ENCODE peak calls at places on chromosomes 7 and 10, in ten cellular contexts. One of them, this sample, is unnamed.

GRCh38 chr7:26365077-26365896 is 73.6 kb downstream of the SNX10 start:
- DNase-seq in aorta: no peak
- DNase-seq in bronchial epithelial cell: peak
- DNase-seq in heart right ventricle: no peak
- DNase-seq in fibroblast of the aortic adventitia: peak
- DNase-seq in choroid plexus epithelial cell: peak
- DNase-seq in A549: peak
- DNase-seq in CD4-positive, alpha-beta memory T cell: peak
- DNase-seq in sigmoid colon: no peak
- DNase-seq in foreskin fibroblast: peak
- DNase-seq in this sample: peak

GRCh38 chr7:128874140-128875031 is 11.7 kb downstream of the ATP6V1F start:
- DNase-seq in fibroblast of the aortic adventitia: no peak
- DNase-seq in aorta: peak
- DNase-seq in A549: no peak
- DNase-seq in bronchial epithelial cell: no peak
- DNase-seq in choroid plexus epithelial cell: no peak
- DNase-seq in foreskin fibroblast: no peak
- DNase-seq in CD4-positive, alpha-beta memory T cell: no peak
- DNase-seq in sigmoid colon: no peak
- DNase-seq in heart right ventricle: no peak
- DNase-seq in this sample: no peak

GRCh38 chr10:132961-133898 is 2.0 kb upstream of the ZMYND11 start:
- DNase-seq in A549: no peak
- DNase-seq in choroid plexus epithelial cell: peak
- DNase-seq in fibroblast of the aortic adventitia: peak
- DNase-seq in sigmoid colon: no peak
- DNase-seq in foreskin fibroblast: peak
- DNase-seq in aorta: no peak
- DNase-seq in bronchial epithelial cell: peak
- DNase-seq in heart right ventricle: no peak
- DNase-seq in CD4-positive, alpha-beta memory T cell: no peak
- DNase-seq in this sample: no peak

GRCh38 chr10:21406595-21407218 is 118.8 kb downstream of the SKIDA1 start:
- DNase-seq in aorta: no peak
- DNase-seq in A549: no peak
- DNase-seq in sigmoid colon: no peak
- DNase-seq in CD4-positive, alpha-beta memory T cell: no peak
- DNase-seq in foreskin fibroblast: no peak
- DNase-seq in choroid plexus epithelial cell: peak
- DNase-seq in heart right ventricle: no peak
- DNase-seq in bronchial epithelial cell: peak
- DNase-seq in fibroblast of the aortic adventitia: peak
- DNase-seq in this sample: no peak

GRCh38 chr10:63720689-63721088 is 199.5 kb downstream of the REEP3 start:
- DNase-seq in bronchial epithelial cell: no peak
- DNase-seq in CD4-positive, alpha-beta memory T cell: no peak
- DNase-seq in choroid plexus epithelial cell: no peak
- DNase-seq in foreskin fibroblast: no peak
- DNase-seq in aorta: no peak
- DNase-seq in fibroblast of the aortic adventitia: no peak
- DNase-seq in A549: no peak
- DNase-seq in heart right ventricle: no peak
- DNase-seq in sigmoid colon: no peak
- DNase-seq in this sample: no peak

GRCh38 chr10:89810908-89811515 is 109.6 kb downstream of the KIF20B start:
- DNase-seq in CD4-positive, alpha-beta memory T cell: no peak
- DNase-seq in heart right ventricle: no peak
- DNase-seq in foreskin fibroblast: no peak
- DNase-seq in choroid plexus epithelial cell: no peak
- DNase-seq in A549: no peak
- DNase-seq in sigmoid colon: no peak
- DNase-seq in bronchial epithelial cell: no peak
- DNase-seq in fibroblast of the aortic adventitia: no peak
- DNase-seq in aorta: no peak
- DNase-seq in this sample: no peak

GRCh38 chr10:102644646-102645387 is 538 bp downstream of the TRIM8 start:
- DNase-seq in heart right ventricle: peak
- DNase-seq in fibroblast of the aortic adventitia: peak
- DNase-seq in aorta: peak
- DNase-seq in foreskin fibroblast: peak
- DNase-seq in CD4-positive, alpha-beta memory T cell: peak
- DNase-seq in choroid plexus epithelial cell: peak
- DNase-seq in sigmoid colon: peak
- DNase-seq in bronchial epithelial cell: peak
- DNase-seq in A549: peak
- DNase-seq in this sample: peak

GRCh38 chr10:34956756-34957155 is 133.4 kb downstream of the CUL2 start:
- DNase-seq in bronchial epithelial cell: no peak
- DNase-seq in choroid plexus epithelial cell: peak
- DNase-seq in sigmoid colon: no peak
- DNase-seq in A549: peak
- DNase-seq in heart right ventricle: no peak
- DNase-seq in aorta: no peak
- DNase-seq in foreskin fibroblast: no peak
- DNase-seq in fibroblast of the aortic adventitia: no peak
- DNase-seq in CD4-positive, alpha-beta memory T cell: no peak
- DNase-seq in this sample: no peak

GRCh38 chr7:102892631-102893278 is 20.0 kb upstream of the LRRC17 start:
- DNase-seq in sigmoid colon: no peak
- DNase-seq in aorta: no peak
- DNase-seq in CD4-positive, alpha-beta memory T cell: no peak
- DNase-seq in heart right ventricle: no peak
- DNase-seq in A549: no peak
- DNase-seq in fibroblast of the aortic adventitia: peak
- DNase-seq in choroid plexus epithelial cell: peak
- DNase-seq in foreskin fibroblast: no peak
- DNase-seq in bronchial epithelial cell: peak
- DNase-seq in this sample: no peak

GRCh38 chr7:43363429-43363894 is 219.4 kb upstream of the STK17A start:
- DNase-seq in sigmoid colon: no peak
- DNase-seq in aorta: no peak
- DNase-seq in foreskin fibroblast: no peak
- DNase-seq in bronchial epithelial cell: no peak
- DNase-seq in A549: no peak
- DNase-seq in heart right ventricle: no peak
- DNase-seq in CD4-positive, alpha-beta memory T cell: no peak
- DNase-seq in fibroblast of the aortic adventitia: no peak
- DNase-seq in choroid plexus epithelial cell: no peak
- DNase-seq in this sample: no peak

GRCh38 chr10:47046321-47047126 is 135.3 kb downstream of the PTPN20 start:
- DNase-seq in bronchial epithelial cell: no peak
- DNase-seq in fibroblast of the aortic adventitia: no peak
- DNase-seq in foreskin fibroblast: no peak
- DNase-seq in A549: no peak
- DNase-seq in aorta: peak
- DNase-seq in heart right ventricle: no peak
- DNase-seq in sigmoid colon: peak
- DNase-seq in CD4-positive, alpha-beta memory T cell: no peak
- DNase-seq in choroid plexus epithelial cell: no peak
- DNase-seq in this sample: peak

GRCh38 chr10:87547734-87548311 is 43.1 kb downstream of the MINPP1 start:
- DNase-seq in bronchial epithelial cell: peak
- DNase-seq in A549: no peak
- DNase-seq in heart right ventricle: no peak
- DNase-seq in fibroblast of the aortic adventitia: peak
- DNase-seq in CD4-positive, alpha-beta memory T cell: no peak
- DNase-seq in foreskin fibroblast: peak
- DNase-seq in sigmoid colon: no peak
- DNase-seq in aorta: no peak
- DNase-seq in choroid plexus epithelial cell: peak
- DNase-seq in this sample: no peak

GRCh38 chr10:87544750-87545149 is 40.1 kb downstream of the MINPP1 start:
- DNase-seq in sigmoid colon: no peak
- DNase-seq in heart right ventricle: no peak
- DNase-seq in fibroblast of the aortic adventitia: peak
- DNase-seq in bronchial epithelial cell: no peak
- DNase-seq in A549: no peak
- DNase-seq in aorta: no peak
- DNase-seq in choroid plexus epithelial cell: peak
- DNase-seq in foreskin fibroblast: no peak
- DNase-seq in CD4-positive, alpha-beta memory T cell: no peak
- DNase-seq in this sample: no peak

GRCh38 chr10:87546971-87547413 is 42.3 kb downstream of the MINPP1 start:
- DNase-seq in A549: no peak
- DNase-seq in heart right ventricle: no peak
- DNase-seq in aorta: no peak
- DNase-seq in sigmoid colon: no peak
- DNase-seq in choroid plexus epithelial cell: peak
- DNase-seq in CD4-positive, alpha-beta memory T cell: no peak
- DNase-seq in foreskin fibroblast: peak
- DNase-seq in bronchial epithelial cell: no peak
- DNase-seq in fibroblast of the aortic adventitia: peak
- DNase-seq in this sample: no peak

GRCh38 chr10:87545783-87546182 is 41.1 kb downstream of the MINPP1 start:
- DNase-seq in bronchial epithelial cell: no peak
- DNase-seq in sigmoid colon: no peak
- DNase-seq in choroid plexus epithelial cell: peak
- DNase-seq in foreskin fibroblast: no peak
- DNase-seq in fibroblast of the aortic adventitia: peak
- DNase-seq in CD4-positive, alpha-beta memory T cell: no peak
- DNase-seq in heart right ventricle: no peak
- DNase-seq in aorta: no peak
- DNase-seq in A549: no peak
- DNase-seq in this sample: no peak

GRCh38 chr10:87546221-87546620 is 41.5 kb downstream of the MINPP1 start:
- DNase-seq in aorta: no peak
- DNase-seq in A549: no peak
- DNase-seq in heart right ventricle: no peak
- DNase-seq in foreskin fibroblast: no peak
- DNase-seq in fibroblast of the aortic adventitia: no peak
- DNase-seq in choroid plexus epithelial cell: peak
- DNase-seq in CD4-positive, alpha-beta memory T cell: no peak
- DNase-seq in bronchial epithelial cell: no peak
- DNase-seq in sigmoid colon: no peak
- DNase-seq in this sample: peak
- H3K4me3 ChIP-seq in aorta: no peak
- H3K4me3 ChIP-seq in A549: no peak
- H3K4me3 ChIP-seq in heart right ventricle: no peak
- H3K4me3 ChIP-seq in foreskin fibroblast: no peak
- H3K4me3 ChIP-seq in fibroblast of the aortic adventitia: no peak
- H3K4me3 ChIP-seq in choroid plexus epithelial cell: no peak
- H3K4me3 ChIP-seq in CD4-positive, alpha-beta memory T cell: no peak
- H3K4me3 ChIP-seq in bronchial epithelial cell: no peak
- H3K4me3 ChIP-seq in sigmoid colon: no peak
- H3K4me3 ChIP-seq in this sample: no peak

GRCh38 chr10:125213541-125214282 is 53.3 kb upstream of the CTBP2 start:
- DNase-seq in foreskin fibroblast: no peak
- DNase-seq in aorta: no peak
- DNase-seq in bronchial epithelial cell: no peak
- DNase-seq in sigmoid colon: no peak
- DNase-seq in CD4-positive, alpha-beta memory T cell: no peak
- DNase-seq in heart right ventricle: no peak
- DNase-seq in fibroblast of the aortic adventitia: no peak
- DNase-seq in choroid plexus epithelial cell: no peak
- DNase-seq in A549: no peak
- DNase-seq in this sample: peak

GRCh38 chr10:125208854-125209545 is 48.6 kb upstream of the CTBP2 start:
- DNase-seq in A549: no peak
- DNase-seq in choroid plexus epithelial cell: no peak
- DNase-seq in CD4-positive, alpha-beta memory T cell: no peak
- DNase-seq in foreskin fibroblast: no peak
- DNase-seq in fibroblast of the aortic adventitia: no peak
- DNase-seq in bronchial epithelial cell: no peak
- DNase-seq in aorta: no peak
- DNase-seq in heart right ventricle: no peak
- DNase-seq in sigmoid colon: no peak
- DNase-seq in this sample: no peak

GRCh38 chr10:125206618-125207017 is 46.3 kb upstream of the CTBP2 start:
- DNase-seq in bronchial epithelial cell: no peak
- DNase-seq in choroid plexus epithelial cell: no peak
- DNase-seq in foreskin fibroblast: no peak
- DNase-seq in heart right ventricle: no peak
- DNase-seq in CD4-positive, alpha-beta memory T cell: no peak
- DNase-seq in sigmoid colon: no peak
- DNase-seq in aorta: no peak
- DNase-seq in A549: no peak
- DNase-seq in fibroblast of the aortic adventitia: no peak
- DNase-seq in this sample: no peak

GRCh38 chr10:125212150-125212809 is 51.9 kb upstream of the CTBP2 start:
- DNase-seq in sigmoid colon: no peak
- DNase-seq in heart right ventricle: no peak
- DNase-seq in fibroblast of the aortic adventitia: no peak
- DNase-seq in bronchial epithelial cell: no peak
- DNase-seq in aorta: no peak
- DNase-seq in choroid plexus epithelial cell: no peak
- DNase-seq in foreskin fibroblast: no peak
- DNase-seq in CD4-positive, alpha-beta memory T cell: no peak
- DNase-seq in A549: no peak
- DNase-seq in this sample: no peak

GRCh38 chr10:125209591-125210373 is 49.4 kb upstream of the CTBP2 start:
- DNase-seq in choroid plexus epithelial cell: peak
- DNase-seq in aorta: no peak
- DNase-seq in foreskin fibroblast: peak
- DNase-seq in heart right ventricle: no peak
- DNase-seq in sigmoid colon: no peak
- DNase-seq in A549: no peak
- DNase-seq in fibroblast of the aortic adventitia: no peak
- DNase-seq in bronchial epithelial cell: no peak
- DNase-seq in CD4-positive, alpha-beta memory T cell: no peak
- DNase-seq in this sample: no peak
- H3K4me3 ChIP-seq in choroid plexus epithelial cell: peak
- H3K4me3 ChIP-seq in aorta: no peak
- H3K4me3 ChIP-seq in foreskin fibroblast: no peak
- H3K4me3 ChIP-seq in heart right ventricle: no peak
- H3K4me3 ChIP-seq in sigmoid colon: no peak
- H3K4me3 ChIP-seq in A549: no peak
- H3K4me3 ChIP-seq in fibroblast of the aortic adventitia: no peak
- H3K4me3 ChIP-seq in bronchial epithelial cell: no peak
- H3K4me3 ChIP-seq in CD4-positive, alpha-beta memory T cell: no peak
- H3K4me3 ChIP-seq in this sample: no peak

GRCh38 chr7:156781972-156782371 is 111.0 kb downstream of the LMBR1 start:
- DNase-seq in CD4-positive, alpha-beta memory T cell: no peak
- DNase-seq in aorta: no peak
- DNase-seq in A549: no peak
- DNase-seq in heart right ventricle: no peak
- DNase-seq in bronchial epithelial cell: peak
- DNase-seq in foreskin fibroblast: no peak
- DNase-seq in fibroblast of the aortic adventitia: no peak
- DNase-seq in choroid plexus epithelial cell: no peak
- DNase-seq in sigmoid colon: no peak
- DNase-seq in this sample: no peak
- H3K4me3 ChIP-seq in CD4-positive, alpha-beta memory T cell: no peak
- H3K4me3 ChIP-seq in aorta: no peak
- H3K4me3 ChIP-seq in A549: no peak
- H3K4me3 ChIP-seq in heart right ventricle: no peak
- H3K4me3 ChIP-seq in bronchial epithelial cell: no peak
- H3K4me3 ChIP-seq in foreskin fibroblast: no peak
- H3K4me3 ChIP-seq in fibroblast of the aortic adventitia: no peak
- H3K4me3 ChIP-seq in choroid plexus epithelial cell: no peak
- H3K4me3 ChIP-seq in sigmoid colon: no peak
- H3K4me3 ChIP-seq in this sample: no peak

DNA sequence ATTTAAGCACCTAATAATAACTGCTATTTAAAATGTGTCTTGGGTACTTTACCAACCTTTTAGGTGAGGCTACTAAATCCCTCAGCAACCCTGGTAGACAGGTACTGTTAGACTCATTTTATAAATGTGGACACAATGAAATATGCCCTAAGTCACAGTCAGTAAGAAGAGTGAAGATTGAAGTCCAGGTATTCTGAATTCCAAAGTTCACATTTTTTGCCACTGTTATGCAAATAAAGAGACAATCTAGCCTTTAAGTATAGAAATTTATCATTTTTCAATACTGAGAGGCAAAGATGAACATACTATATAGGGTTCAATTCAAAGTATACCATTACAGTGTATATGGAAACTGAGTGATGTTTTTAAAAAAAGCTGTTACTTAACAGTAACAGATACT is 102.7 kb downstream of the LMBR1 start:
- DNase-seq in CD4-positive, alpha-beta memory T cell: no peak
- DNase-seq in heart right ventricle: no peak
- DNase-seq in fibroblast of the aortic adventitia: no peak
- DNase-seq in A549: no peak
- DNase-seq in foreskin fibroblast: no peak
- DNase-seq in bronchial epithelial cell: no peak
- DNase-seq in choroid plexus epithelial cell: no peak
- DNase-seq in aorta: no peak
- DNase-seq in sigmoid colon: no peak
- DNase-seq in this sample: no peak
- H3K4me3 ChIP-seq in CD4-positive, alpha-beta memory T cell: no peak
- H3K4me3 ChIP-seq in heart right ventricle: no peak
- H3K4me3 ChIP-seq in fibroblast of the aortic adventitia: no peak
- H3K4me3 ChIP-seq in A549: no peak
- H3K4me3 ChIP-seq in foreskin fibroblast: no peak
- H3K4me3 ChIP-seq in bronchial epithelial cell: no peak
- H3K4me3 ChIP-seq in choroid plexus epithelial cell: no peak
- H3K4me3 ChIP-seq in aorta: no peak
- H3K4me3 ChIP-seq in sigmoid colon: no peak
- H3K4me3 ChIP-seq in this sample: no peak